ENCODE peak calls at places on chromosome 7, in nine cellular contexts. C is fibroblast of the aortic adventitia, R is RWPE1, B is psoas muscle, W is ovary, A is Panc1, M is foreskin fibroblast, Y is endothelial cell, T is PC-3. G is an unnamed sample.

GRCh38 chr7:129225206-129225930 is 538 bp downstream of the AHCYL2 start:
- DNase-seq in C (peak), R (peak), B (peak), W (peak), A (no peak), M (peak), Y (peak), T (peak), G (peak)

GRCh38 chr7:4230352-4230751 is 451.7 kb upstream of the FOXK1 start:
- DNase-seq in C (no peak), R (no peak), B (no peak), W (no peak), A (no peak), M (no peak), Y (no peak), T (no peak), G (no peak)

GRCh38 chr7:144982133-144982532 is 146.3 kb upstream of the TPK1 start:
- DNase-seq in C (no peak), R (no peak), B (no peak), W (no peak), A (no peak), M (no peak), Y (no peak), T (no peak), G (no peak)

GRCh38 chr7:106778656-106779250 is 86.3 kb upstream of the PIK3CG start:
- DNase-seq in C (no peak), R (no peak), B (no peak), W (no peak), A (no peak), M (no peak), Y (no peak), T (no peak), G (no peak)

GRCh38 chr7:2567663-2568238 is 9.0 kb downstream of the IQCE start:
- DNase-seq in C (peak), R (no peak), B (no peak), W (peak), A (no peak), M (peak), Y (peak), T (no peak), G (peak)

GRCh38 chr7:128791121-128791967 is 424 bp upstream of the CCDC136 start:
- DNase-seq in C (peak), R (peak), B (peak), W (peak), A (no peak), M (peak), Y (peak), T (peak), G (peak)

GRCh38 chr7:156640257-156640948 is at the start of gene RNF32:
- DNase-seq in C (peak), R (peak), B (peak), W (peak), A (peak), M (peak), Y (peak), T (peak), G (peak)

GRCh38 chr7:110010379-110010778 is 1080.5 kb upstream of the LRRN3 start:
- DNase-seq in C (no peak), R (no peak), B (no peak), W (no peak), A (no peak), M (no peak), Y (no peak), T (no peak), G (no peak)

GRCh38 chr7:92244803-92245486 is 769 bp downstream of the KRIT1 start:
- DNase-seq in C (peak), R (no peak), B (no peak), W (no peak), A (no peak), M (no peak), Y (no peak), T (no peak), G (no peak)

GRCh38 chr7:130560972-130561371 is 69.1 kb downstream of the MEST start:
- DNase-seq in C (peak), R (peak), B (no peak), W (no peak), A (peak), M (peak), Y (no peak), T (peak), G (peak)
- TF ChIP-seq CTCF in C (peak), R (peak), B (peak), W (no peak), A (peak), M (peak), Y (no peak), T (peak), G (peak)

DNA sequence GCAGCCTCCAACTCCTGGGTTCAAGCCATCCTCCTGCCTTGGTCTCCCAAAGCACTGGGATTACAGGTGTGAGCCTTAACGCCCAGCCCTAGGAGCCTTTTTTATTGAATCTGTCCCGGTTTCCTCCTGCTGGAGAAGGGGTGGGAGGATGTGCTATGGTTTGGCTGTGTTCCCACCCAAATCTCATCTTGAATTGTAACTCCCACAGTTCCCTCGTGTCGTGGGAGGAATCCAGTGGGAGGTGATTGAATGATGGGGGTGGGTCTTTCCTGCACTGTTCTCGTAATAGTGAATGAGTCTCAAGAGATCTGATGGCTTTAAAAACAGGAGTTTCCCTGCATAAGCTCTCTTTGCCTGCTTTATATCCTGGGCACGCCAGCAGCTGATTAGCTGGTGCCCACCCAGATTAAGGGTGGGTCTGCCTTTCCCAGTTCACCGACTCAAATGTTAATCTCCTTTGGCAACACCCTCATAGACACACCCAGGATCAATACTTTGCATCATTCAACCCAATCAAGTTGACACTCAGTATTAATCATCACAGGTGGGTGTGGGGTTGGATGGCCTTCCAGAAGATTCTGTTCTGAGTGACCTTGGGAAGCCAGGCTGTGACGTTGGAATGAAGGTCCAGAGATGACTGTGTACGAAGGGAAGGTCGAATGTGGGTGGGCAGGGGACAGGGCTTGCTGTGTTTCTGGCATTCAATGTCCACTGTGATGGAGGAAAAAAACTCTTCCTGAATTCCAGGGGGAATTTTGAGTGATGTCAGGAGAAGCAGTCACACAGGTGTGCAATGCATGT is 33.8 kb upstream of the CUX1 start:
- DNase-seq in C (no peak), R (no peak), B (no peak), W (no peak), A (no peak), M (no peak), Y (no peak), T (no peak), G (no peak)
- TF ChIP-seq CTCF in C (no peak), R (no peak), B (no peak), W (no peak), A (no peak), M (no peak), Y (no peak), T (no peak), G (no peak)

GRCh38 chr7:42617071-42617705 is 294.7 kb downstream of the C7orf25 start:
- DNase-seq in C (no peak), R (no peak), B (no peak), W (no peak), A (no peak), M (no peak), Y (no peak), T (no peak), G (no peak)
- TF ChIP-seq CTCF in C (no peak), R (no peak), B (no peak), W (no peak), A (no peak), M (no peak), Y (no peak), T (no peak), G (no peak)

GRCh38 chr7:133534816-133535215 is 281.9 kb downstream of the EXOC4 start:
- DNase-seq in C (no peak), R (no peak), B (no peak), W (no peak), A (no peak), M (no peak), Y (no peak), T (no peak), G (no peak)
- TF ChIP-seq CTCF in C (no peak), R (no peak), B (no peak), W (no peak), A (no peak), M (no peak), Y (no peak), T (no peak), G (no peak)

GRCh38 chr7:67636363-67637355 is 640.0 kb downstream of the TYW1 start:
- DNase-seq in C (no peak), R (no peak), B (no peak), W (peak), A (no peak), M (no peak), Y (no peak), T (no peak), G (no peak)
- TF ChIP-seq CTCF in C (no peak), R (no peak), B (no peak), W (no peak), A (no peak), M (no peak), Y (no peak), T (no peak), G (no peak)

GRCh38 chr7:71511361-71511807 is 379.4 kb downstream of the GALNT17 start:
- DNase-seq in C (no peak), R (no peak), B (no peak), W (no peak), A (no peak), M (no peak), Y (no peak), T (no peak), G (no peak)
- TF ChIP-seq CTCF in C (no peak), R (no peak), B (no peak), W (no peak), A (no peak), M (no peak), Y (peak), T (no peak), G (no peak)

DNA sequence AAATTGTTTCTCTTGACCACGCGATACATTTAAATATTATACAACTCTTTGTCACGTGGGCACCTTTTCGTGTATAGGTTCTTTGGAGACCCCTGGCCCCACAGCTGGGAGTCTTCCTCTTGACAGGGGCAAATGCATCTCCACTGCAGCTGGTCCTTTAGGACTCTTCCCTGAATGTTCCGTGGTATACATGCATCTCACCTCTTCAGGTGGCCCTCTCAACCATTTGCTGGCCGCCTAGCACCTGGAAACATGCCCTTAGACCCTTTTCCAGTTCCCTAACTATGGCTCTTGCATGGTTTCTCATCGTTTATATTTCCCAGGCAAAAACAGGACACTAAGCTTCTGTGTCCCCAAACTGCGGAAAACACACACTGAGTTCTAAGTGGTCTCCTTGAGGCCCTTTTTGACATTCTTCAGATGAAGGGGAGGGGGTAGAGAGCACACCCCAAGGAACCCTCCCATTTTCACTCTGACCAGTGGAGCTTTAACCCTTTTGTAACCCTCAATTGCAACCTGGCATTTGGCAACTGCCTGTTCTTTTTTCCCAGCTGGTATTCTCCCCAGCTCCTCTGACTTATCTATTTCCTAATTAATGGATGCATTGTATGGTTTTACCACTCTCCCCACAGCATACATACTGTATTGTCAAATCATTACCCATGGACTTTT is 20.6 kb downstream of the HNRNPA2B1 start:
- DNase-seq in C (no peak), R (no peak), B (no peak), W (no peak), A (no peak), M (no peak), Y (no peak), T (no peak), G (peak)
- TF ChIP-seq CTCF in C (no peak), R (no peak), B (no peak), W (no peak), A (no peak), M (no peak), Y (no peak), T (no peak), G (no peak)

GRCh38 chr7:149787428-149788299 is 14.3 kb upstream of the ZNF467 start:
- DNase-seq in C (no peak), R (no peak), B (no peak), W (no peak), A (no peak), M (no peak), Y (no peak), T (peak), G (peak)
- TF ChIP-seq CTCF in C (no peak), R (peak), B (no peak), W (no peak), A (no peak), M (no peak), Y (no peak), T (peak), G (no peak)

GRCh38 chr7:97118306-97118917 is 914 bp downstream of the SDHAF3 start:
- DNase-seq in C (no peak), R (no peak), B (no peak), W (no peak), A (no peak), M (no peak), Y (no peak), T (no peak), G (peak)

GRCh38 chr7:97116308-97116707 is 1.2 kb upstream of the SDHAF3 start:
- DNase-seq in C (no peak), R (no peak), B (no peak), W (no peak), A (no peak), M (no peak), Y (no peak), T (no peak), G (no peak)

GRCh38 chr7:97117035-97117371 is 495 bp upstream of the SDHAF3 start:
- DNase-seq in C (no peak), R (no peak), B (no peak), W (no peak), A (no peak), M (no peak), Y (no peak), T (no peak), G (no peak)

GRCh38 chr7:97119747-97120146 is 2.2 kb downstream of the SDHAF3 start:
- DNase-seq in C (no peak), R (no peak), B (no peak), W (no peak), A (no peak), M (no peak), Y (no peak), T (no peak), G (no peak)

GRCh38 chr7:97117372-97118188 is at the start of gene SDHAF3:
- DNase-seq in C (peak), R (peak), B (peak), W (peak), A (peak), M (peak), Y (peak), T (peak), G (peak)
- TF ChIP-seq CTCF in C (no peak), R (peak), B (peak), W (no peak), A (peak), M (peak), Y (no peak), T (no peak), G (no peak)

DNA sequence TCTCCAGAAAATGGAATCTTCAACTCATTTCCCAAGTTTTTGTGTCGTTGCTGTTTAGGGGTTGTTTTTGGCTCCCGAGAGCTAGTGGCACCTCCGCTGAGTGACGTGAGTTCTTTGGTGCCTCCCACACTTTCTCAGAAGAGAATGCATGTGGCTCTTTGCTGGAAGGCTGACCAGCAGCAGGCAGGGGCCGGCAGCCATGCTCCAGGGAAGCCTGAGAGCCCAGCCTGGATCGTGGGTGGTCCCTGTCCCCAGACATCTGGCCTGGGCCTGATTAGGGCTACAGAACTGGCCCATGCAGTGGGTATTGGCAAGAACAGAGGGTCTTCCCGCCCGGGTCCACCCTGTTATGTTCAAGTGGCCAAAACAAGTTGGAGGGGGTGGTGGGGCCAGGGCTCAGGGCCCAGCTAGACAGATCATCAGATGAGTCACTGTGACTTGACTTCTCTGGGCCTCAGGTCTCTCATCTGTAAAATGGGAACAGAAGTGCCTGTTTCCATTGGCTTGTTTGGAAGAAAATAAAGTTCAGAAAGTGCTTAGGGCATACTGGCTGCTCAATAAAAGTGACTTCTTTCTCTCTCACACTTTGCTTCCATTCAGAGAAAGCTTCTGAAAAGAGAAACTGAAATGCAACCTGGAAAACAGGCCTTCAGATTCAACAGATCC is 83.1 kb downstream of the STRA8 start:
- DNase-seq in C (no peak), R (no peak), B (peak), W (no peak), A (no peak), M (no peak), Y (no peak), T (no peak), G (no peak)
- TF ChIP-seq CTCF in C (no peak), R (no peak), B (no peak), W (no peak), A (no peak), M (no peak), Y (no peak), T (no peak), G (no peak)

G was measured in MCF 10A.